ENCODE peak calls at places on chromosome 18, in five cellular contexts. Q, O, V, B and I are unnamed samples.
A peak's percentile ranks its signal among the peaks of the same experiment; 100 is the strongest.

GRCh38 chr18:74450626-74451025 is 6.5 kb downstream of the DIPK1C start:
- DNase-seq in Q (no peak), O (no peak), V (no peak), B (no peak), I (no peak)

GRCh38 chr18:48004577-48004976 is 74.1 kb upstream of the SMAD2 start:
- DNase-seq in Q (no peak), O (peak; percentile 13), V (no peak), B (no peak), I (no peak)

GRCh38 chr18:55510809-55511208 is 77.2 kb downstream of the TCF4 start:
- DNase-seq in Q (no peak), O (peak; percentile 62), V (no peak), B (peak; percentile 100), I (peak; percentile 68)

GRCh38 chr18:55522011-55522410 is 66.0 kb downstream of the TCF4 start:
- DNase-seq in Q (peak; percentile 42), O (peak; percentile 53), V (no peak), B (no peak), I (no peak)

GRCh38 chr18:62634991-62635630 is 80.2 kb upstream of the PHLPP1 start:
- DNase-seq in Q (peak; percentile 28), O (peak; percentile 27), V (no peak), B (no peak), I (peak; percentile 39)

GRCh38 chr18:23547306-23547705 is 39.0 kb downstream of the NPC1 start:
- DNase-seq in Q (no peak), O (no peak), V (no peak), B (no peak), I (no peak)

GRCh38 chr18:36283448-36283847 is 14.1 kb upstream of the FHOD3 start:
- DNase-seq in Q (no peak), O (no peak), V (no peak), B (no peak), I (no peak)

GRCh38 chr18:10336749-10337148 is 117.7 kb upstream of the APCDD1 start:
- DNase-seq in Q (no peak), O (no peak), V (no peak), B (no peak), I (no peak)

GRCh38 chr18:48799724-48800315 is 150.9 kb downstream of the SMAD7 start:
- DNase-seq in Q (no peak), O (no peak), V (no peak), B (no peak), I (no peak)

GRCh38 chr18:28792404-28793103 is 615.6 kb upstream of the CDH2 start:
- DNase-seq in Q (no peak), O (no peak), V (no peak), B (no peak), I (no peak)